ENCODE peak calls at places on chromosomes 11 and 22, in seven cellular contexts. One of them, this sample, is unnamed.

GRCh38 chr11:59273008-59273841 is 60.5 kb upstream of the MPEG1 start:
- DNase-seq in NCI-H146: no peak
- DNase-seq in stimulated activated CD8-positive, alpha-beta memory T cell treated with anti-CD3 and anti-CD28 coated beads, Interleukin-7, amount 100 ng/mL, for 48 hours: no peak
- DNase-seq in PC-9: no peak
- DNase-seq in SW480: no peak
- DNase-seq in stromal cell of bone marrow: no peak
- DNase-seq in pulmonary artery endothelial cell: no peak
- DNase-seq in this sample: no peak

GRCh38 chr11:2445107-2445947 is 519 bp downstream of the KCNQ1 start:
- DNase-seq in NCI-H146: peak
- DNase-seq in PC-9: no peak
- DNase-seq in stimulated activated CD8-positive, alpha-beta memory T cell treated with anti-CD3 and anti-CD28 coated beads, Interleukin-7, amount 100 ng/mL, for 48 hours: no peak
- DNase-seq in stromal cell of bone marrow: no peak
- DNase-seq in SW480: no peak
- DNase-seq in pulmonary artery endothelial cell: no peak
- DNase-seq in this sample: no peak

GRCh38 chr11:7004482-7004881 is 15.7 kb downstream of the ZNF214 start:
- DNase-seq in PC-9: no peak
- DNase-seq in SW480: no peak
- DNase-seq in pulmonary artery endothelial cell: no peak
- DNase-seq in stromal cell of bone marrow: peak
- DNase-seq in stimulated activated CD8-positive, alpha-beta memory T cell treated with anti-CD3 and anti-CD28 coated beads, Interleukin-7, amount 100 ng/mL, for 48 hours: no peak
- DNase-seq in NCI-H146: no peak
- DNase-seq in this sample: peak

GRCh38 chr11:32213223-32213622 is 122.3 kb downstream of the RCN1 start:
- DNase-seq in NCI-H146: no peak
- DNase-seq in pulmonary artery endothelial cell: no peak
- DNase-seq in stromal cell of bone marrow: peak
- DNase-seq in PC-9: no peak
- DNase-seq in stimulated activated CD8-positive, alpha-beta memory T cell treated with anti-CD3 and anti-CD28 coated beads, Interleukin-7, amount 100 ng/mL, for 48 hours: no peak
- DNase-seq in SW480: no peak
- DNase-seq in this sample: peak

GRCh38 chr22:33051960-33052839 is 6.0 kb downstream of the SYN3 start:
- DNase-seq in stromal cell of bone marrow: no peak
- DNase-seq in SW480: no peak
- DNase-seq in stimulated activated CD8-positive, alpha-beta memory T cell treated with anti-CD3 and anti-CD28 coated beads, Interleukin-7, amount 100 ng/mL, for 48 hours: no peak
- DNase-seq in NCI-H146: no peak
- DNase-seq in pulmonary artery endothelial cell: no peak
- DNase-seq in PC-9: no peak
- DNase-seq in this sample: no peak

GRCh38 chr11:94398101-94398500 is 3.1 kb downstream of the GPR83 start:
- DNase-seq in PC-9: no peak
- DNase-seq in stromal cell of bone marrow: no peak
- DNase-seq in stimulated activated CD8-positive, alpha-beta memory T cell treated with anti-CD3 and anti-CD28 coated beads, Interleukin-7, amount 100 ng/mL, for 48 hours: no peak
- DNase-seq in SW480: no peak
- DNase-seq in pulmonary artery endothelial cell: no peak
- DNase-seq in NCI-H146: no peak
- DNase-seq in this sample: no peak

GRCh38 chr22:39723899-39724351 is 153.4 kb downstream of the CACNA1I start:
- DNase-seq in SW480: peak
- DNase-seq in PC-9: peak
- DNase-seq in stromal cell of bone marrow: no peak
- DNase-seq in pulmonary artery endothelial cell: no peak
- DNase-seq in stimulated activated CD8-positive, alpha-beta memory T cell treated with anti-CD3 and anti-CD28 coated beads, Interleukin-7, amount 100 ng/mL, for 48 hours: no peak
- DNase-seq in NCI-H146: no peak
- DNase-seq in this sample: no peak

GRCh38 chr22:17576475-17576874 is 13.2 kb downstream of the SLC25A18 start:
- DNase-seq in PC-9: peak
- DNase-seq in SW480: no peak
- DNase-seq in stimulated activated CD8-positive, alpha-beta memory T cell treated with anti-CD3 and anti-CD28 coated beads, Interleukin-7, amount 100 ng/mL, for 48 hours: no peak
- DNase-seq in NCI-H146: no peak
- DNase-seq in stromal cell of bone marrow: no peak
- DNase-seq in pulmonary artery endothelial cell: no peak
- DNase-seq in this sample: peak

GRCh38 chr11:76850815-76851214 is 9.9 kb upstream of the ACER3 start:
- DNase-seq in pulmonary artery endothelial cell: no peak
- DNase-seq in PC-9: no peak
- DNase-seq in stimulated activated CD8-positive, alpha-beta memory T cell treated with anti-CD3 and anti-CD28 coated beads, Interleukin-7, amount 100 ng/mL, for 48 hours: no peak
- DNase-seq in NCI-H146: no peak
- DNase-seq in stromal cell of bone marrow: no peak
- DNase-seq in SW480: no peak
- DNase-seq in this sample: no peak

GRCh38 chr11:5643585-5643984 is 18.8 kb downstream of the TRIM34 start:
- DNase-seq in pulmonary artery endothelial cell: no peak
- DNase-seq in stromal cell of bone marrow: no peak
- DNase-seq in stimulated activated CD8-positive, alpha-beta memory T cell treated with anti-CD3 and anti-CD28 coated beads, Interleukin-7, amount 100 ng/mL, for 48 hours: no peak
- DNase-seq in SW480: no peak
- DNase-seq in PC-9: no peak
- DNase-seq in NCI-H146: no peak
- DNase-seq in this sample: no peak

GRCh38 chr11:128749986-128750385 is 56.1 kb downstream of the FLI1 start:
- DNase-seq in PC-9: no peak
- DNase-seq in NCI-H146: no peak
- DNase-seq in stimulated activated CD8-positive, alpha-beta memory T cell treated with anti-CD3 and anti-CD28 coated beads, Interleukin-7, amount 100 ng/mL, for 48 hours: no peak
- DNase-seq in pulmonary artery endothelial cell: no peak
- DNase-seq in stromal cell of bone marrow: no peak
- DNase-seq in SW480: no peak
- DNase-seq in this sample: no peak

GRCh38 chr11:134907636-134908035 is 495.6 kb upstream of the B3GAT1 start:
- DNase-seq in SW480: no peak
- DNase-seq in stromal cell of bone marrow: no peak
- DNase-seq in PC-9: no peak
- DNase-seq in NCI-H146: no peak
- DNase-seq in stimulated activated CD8-positive, alpha-beta memory T cell treated with anti-CD3 and anti-CD28 coated beads, Interleukin-7, amount 100 ng/mL, for 48 hours: no peak
- DNase-seq in pulmonary artery endothelial cell: no peak
- DNase-seq in this sample: no peak

GRCh38 chr22:46542011-46542985 is 4.9 kb upstream of the CELSR1 start:
- DNase-seq in PC-9: peak
- DNase-seq in stromal cell of bone marrow: no peak
- DNase-seq in NCI-H146: peak
- DNase-seq in pulmonary artery endothelial cell: no peak
- DNase-seq in stimulated activated CD8-positive, alpha-beta memory T cell treated with anti-CD3 and anti-CD28 coated beads, Interleukin-7, amount 100 ng/mL, for 48 hours: peak
- DNase-seq in SW480: peak
- DNase-seq in this sample: peak

GRCh38 chr11:44928144-44928543 is 22.5 kb downstream of the TP53I11 start:
- DNase-seq in stromal cell of bone marrow: no peak
- DNase-seq in stimulated activated CD8-positive, alpha-beta memory T cell treated with anti-CD3 and anti-CD28 coated beads, Interleukin-7, amount 100 ng/mL, for 48 hours: no peak
- DNase-seq in pulmonary artery endothelial cell: no peak
- DNase-seq in SW480: no peak
- DNase-seq in NCI-H146: peak
- DNase-seq in PC-9: no peak
- DNase-seq in this sample: no peak

GRCh38 chr22:48276933-48277867 is 1514.8 kb downstream of the TBC1D22A start:
- DNase-seq in stimulated activated CD8-positive, alpha-beta memory T cell treated with anti-CD3 and anti-CD28 coated beads, Interleukin-7, amount 100 ng/mL, for 48 hours: no peak
- DNase-seq in SW480: no peak
- DNase-seq in NCI-H146: no peak
- DNase-seq in pulmonary artery endothelial cell: no peak
- DNase-seq in PC-9: no peak
- DNase-seq in stromal cell of bone marrow: no peak
- DNase-seq in this sample: no peak

GRCh38 chr11:78231962-78232459 is 43.3 kb downstream of the USP35 start:
- DNase-seq in stromal cell of bone marrow: peak
- DNase-seq in PC-9: no peak
- DNase-seq in pulmonary artery endothelial cell: no peak
- DNase-seq in NCI-H146: no peak
- DNase-seq in stimulated activated CD8-positive, alpha-beta memory T cell treated with anti-CD3 and anti-CD28 coated beads, Interleukin-7, amount 100 ng/mL, for 48 hours: no peak
- DNase-seq in SW480: no peak
- DNase-seq in this sample: peak

GRCh38 chr11:8833568-8834275 is 77.3 kb upstream of the AKIP1 start:
- DNase-seq in PC-9: no peak
- DNase-seq in SW480: no peak
- DNase-seq in stromal cell of bone marrow: no peak
- DNase-seq in pulmonary artery endothelial cell: no peak
- DNase-seq in stimulated activated CD8-positive, alpha-beta memory T cell treated with anti-CD3 and anti-CD28 coated beads, Interleukin-7, amount 100 ng/mL, for 48 hours: no peak
- DNase-seq in NCI-H146: no peak
- DNase-seq in this sample: peak

GRCh38 chr11:132064987-132065620 is 694.7 kb downstream of the NTM start:
- DNase-seq in SW480: peak
- DNase-seq in pulmonary artery endothelial cell: peak
- DNase-seq in PC-9: no peak
- DNase-seq in stromal cell of bone marrow: peak
- DNase-seq in stimulated activated CD8-positive, alpha-beta memory T cell treated with anti-CD3 and anti-CD28 coated beads, Interleukin-7, amount 100 ng/mL, for 48 hours: no peak
- DNase-seq in NCI-H146: no peak
- DNase-seq in this sample: peak

GRCh38 chr11:7518811-7519562 is 5.2 kb downstream of the PPFIBP2 start:
- DNase-seq in PC-9: no peak
- DNase-seq in stromal cell of bone marrow: no peak
- DNase-seq in SW480: no peak
- DNase-seq in pulmonary artery endothelial cell: no peak
- DNase-seq in stimulated activated CD8-positive, alpha-beta memory T cell treated with anti-CD3 and anti-CD28 coated beads, Interleukin-7, amount 100 ng/mL, for 48 hours: no peak
- DNase-seq in NCI-H146: no peak
- DNase-seq in this sample: no peak